ENCODE peak calls at places on chromosomes 3 and 15, in eight cellular contexts. F, I, B, L, X, K, R and E are unnamed samples.

GRCh38 chr3:168884353-168884903 is 779.1 kb downstream of the MECOM start:
- DNase-seq in B (peak), R (no peak), I (no peak), L (no peak), F (no peak), K (peak), X (peak), E (peak)

GRCh38 chr3:89180334-89180733 is 72.9 kb downstream of the EPHA3 start:
- DNase-seq in F (no peak), R (no peak), I (no peak), L (no peak), X (no peak), B (peak), K (no peak), E (no peak)

GRCh38 chr3:107899996-107900651 is 190.7 kb downstream of the CD47 start:
- DNase-seq in B (no peak), I (no peak), L (no peak), X (no peak), F (no peak), R (no peak), K (no peak), E (no peak)

GRCh38 chr3:71330505-71330904 is 253.0 kb downstream of the FOXP1 start:
- DNase-seq in K (no peak), B (no peak), I (no peak), X (no peak), L (no peak), R (no peak), F (no peak), E (no peak)

GRCh38 chr3:66399529-66400232 is 101.1 kb downstream of the LRIG1 start:
- DNase-seq in K (no peak), I (no peak), X (no peak), R (no peak), L (peak), F (no peak), B (no peak), E (no peak)

GRCh38 chr15:25184356-25185155 is 229.8 kb downstream of the SNRPN start:
- DNase-seq in R (no peak), F (no peak), I (no peak), B (no peak), X (peak), K (no peak), L (no peak), E (no peak)

GRCh38 chr3:155231792-155232191 is 61.7 kb downstream of the STRIT1 start:
- DNase-seq in R (no peak), K (no peak), L (no peak), B (no peak), I (no peak), F (no peak), X (no peak), E (no peak)

GRCh38 chr15:83208357-83208661 is 686 bp upstream of the HDGFL3 start:
- DNase-seq in F (no peak), I (no peak), R (no peak), X (no peak), B (no peak), K (no peak), L (no peak), E (peak)

GRCh38 chr15:39748276-39748675 is 34.4 kb downstream of the FSIP1 start:
- DNase-seq in K (no peak), B (peak), L (no peak), R (no peak), F (no peak), X (no peak), I (no peak), E (no peak)

GRCh38 chr3:160130950-160131349 is 94.3 kb upstream of the C3orf80 start:
- DNase-seq in K (peak), I (no peak), R (no peak), B (peak), X (no peak), F (no peak), L (no peak), E (no peak)

GRCh38 chr3:194514626-194515025 is 27.8 kb upstream of the ATP13A3 start:
- DNase-seq in R (no peak), L (no peak), X (no peak), B (no peak), K (no peak), I (no peak), F (no peak), E (no peak)

GRCh38 chr3:49529567-49529966 is 24.7 kb upstream of the BSN start:
- DNase-seq in K (no peak), X (no peak), B (no peak), R (no peak), I (peak), L (no peak), F (no peak), E (no peak)

GRCh38 chr15:71629761-71630499 is 180.4 kb upstream of the NR2E3 start:
- DNase-seq in L (no peak), R (no peak), K (no peak), B (no peak), F (no peak), X (no peak), I (no peak), E (no peak)

GRCh38 chr3:183825380-183826161 is at the start of gene MAP6D1:
- DNase-seq in X (no peak), L (no peak), F (peak), B (peak), R (peak), I (peak), K (no peak), E (peak)

GRCh38 chr3:16794251-16794650 is 90.5 kb upstream of the PLCL2 start:
- DNase-seq in X (no peak), B (peak), I (no peak), L (no peak), F (no peak), R (no peak), K (no peak), E (no peak)

GRCh38 chr3:25428003-25428861 is at the start of gene RARB:
- DNase-seq in L (peak), R (no peak), K (peak), X (peak), B (peak), F (no peak), I (no peak), E (peak)

GRCh38 chr15:41928100-41928499 is 34.2 kb upstream of the SPTBN5 start:
- DNase-seq in X (no peak), L (no peak), F (no peak), K (no peak), B (no peak), R (no peak), I (no peak), E (no peak)

GRCh38 chr15:44243146-44243545 is 45.4 kb upstream of the GOLM2 start:
- DNase-seq in R (no peak), I (no peak), X (no peak), F (no peak), K (no peak), L (no peak), B (no peak), E (peak)

GRCh38 chr3:188296761-188297689 is 143.1 kb downstream of the LPP start:
- DNase-seq in I (no peak), X (peak), B (peak), L (peak), K (peak), R (no peak), F (no peak), E (no peak)

GRCh38 chr3:131338948-131339640 is 42.5 kb upstream of the NUDT16 start:
- DNase-seq in K (peak), R (no peak), B (peak), L (no peak), X (no peak), F (no peak), I (no peak), E (no peak)

GRCh38 chr15:42737529-42738328 is 801 bp upstream of the CDAN1 start:
- DNase-seq in R (peak), I (no peak), L (no peak), K (no peak), X (no peak), B (peak), F (no peak), E (no peak)

GRCh38 chr15:60760646-60761504 is 281.9 kb upstream of the ICE2 start:
- DNase-seq in K (no peak), F (no peak), B (peak), X (no peak), I (peak), L (no peak), R (no peak), E (no peak)

GRCh38 chr3:14989943-14990753 is 42.8 kb downstream of the NR2C2 start:
- DNase-seq in B (peak), I (no peak), R (no peak), X (peak), F (no peak), K (peak), L (peak), E (no peak)

GRCh38 chr15:46681901-46682300 is 1035.4 kb upstream of the SEMA6D start:
- DNase-seq in I (no peak), L (no peak), X (no peak), K (no peak), B (no peak), F (no peak), R (no peak), E (no peak)